ENCODE peak calls at places on chromosomes 3 and 15, in five cellular contexts. Y, V, U, I and H are unnamed samples.
A peak's percentile ranks its signal among the peaks of the same experiment; 100 is the strongest.

GRCh38 chr3:42764561-42765295 is 8.3 kb downstream of the CCDC13 start:
- DNase-seq in Y (no peak), V (no peak), U (no peak), I (no peak), H (no peak)

GRCh38 chr3:5465183-5465582 is 277.7 kb downstream of the EDEM1 start:
- DNase-seq in Y (no peak), V (no peak), U (no peak), I (no peak), H (no peak)

GRCh38 chr3:55341502-55342031 is 145.5 kb downstream of the WNT5A start:
- DNase-seq in Y (no peak), V (no peak), U (peak; percentile 57), I (no peak), H (peak; percentile 64)

GRCh38 chr3:414063-414462 is 217.5 kb downstream of the CHL1 start:
- DNase-seq in Y (no peak), V (no peak), U (peak; percentile 7), I (peak; percentile 27), H (no peak)

GRCh38 chr15:101305820-101306255 is 10.8 kb upstream of the SNRPA1 start:
- DNase-seq in Y (no peak), V (no peak), U (no peak), I (no peak), H (no peak)

GRCh38 chr3:24682141-24682547 is 187.5 kb upstream of the THRB start:
- DNase-seq in Y (no peak), V (no peak), U (peak; percentile 90), I (peak; percentile 35), H (peak; percentile 33)

GRCh38 chr3:155500429-155500828 is 206.9 kb upstream of the STRIT1 start:
- DNase-seq in Y (no peak), V (no peak), U (no peak), I (no peak), H (no peak)

GRCh38 chr3:88137836-88138235 is 11.9 kb upstream of the C3orf38 start:
- DNase-seq in Y (no peak), V (no peak), U (peak; percentile 24), I (peak; percentile 44), H (no peak)

GRCh38 chr3:194485876-194486539 is 794 bp downstream of the ATP13A3 start:
- DNase-seq in Y (peak; percentile 46), V (peak; percentile 33), U (peak; percentile 66), I (no peak), H (no peak)

GRCh38 chr3:160224811-160225180 is 426 bp upstream of the C3orf80 start:
- DNase-seq in Y (no peak), V (no peak), U (no peak), I (no peak), H (no peak)
- H3K27me3 ChIP-seq in Y (no peaks in the 10 kb centered on the region), V (peaks cover 56% of the 10 kb centered on the region), U (peaks cover 50% of the 10 kb centered on the region), I (peaks cover 23% of the 10 kb centered on the region), H (peaks cover 30% of the 10 kb centered on the region)

GRCh38 chr15:73078722-73079121 is 26.5 kb downstream of the NEO1 start:
- DNase-seq in Y (no peak), V (peak; percentile 45), U (peak; percentile 91), I (peak; percentile 80), H (peak; percentile 59)

GRCh38 chr15:73079570-73079969 is 27.3 kb downstream of the NEO1 start:
- DNase-seq in Y (no peak), V (no peak), U (no peak), I (no peak), H (no peak)

GRCh38 chr15:73081321-73081958 is 29.2 kb downstream of the NEO1 start:
- DNase-seq in Y (no peak), V (no peak), U (peak; percentile 73), I (peak; percentile 85), H (peak; percentile 30)

GRCh38 chr15:73075151-73075859 is 23.0 kb downstream of the NEO1 start:
- DNase-seq in Y (no peak), V (no peak), U (no peak), I (no peak), H (no peak)

DNA sequence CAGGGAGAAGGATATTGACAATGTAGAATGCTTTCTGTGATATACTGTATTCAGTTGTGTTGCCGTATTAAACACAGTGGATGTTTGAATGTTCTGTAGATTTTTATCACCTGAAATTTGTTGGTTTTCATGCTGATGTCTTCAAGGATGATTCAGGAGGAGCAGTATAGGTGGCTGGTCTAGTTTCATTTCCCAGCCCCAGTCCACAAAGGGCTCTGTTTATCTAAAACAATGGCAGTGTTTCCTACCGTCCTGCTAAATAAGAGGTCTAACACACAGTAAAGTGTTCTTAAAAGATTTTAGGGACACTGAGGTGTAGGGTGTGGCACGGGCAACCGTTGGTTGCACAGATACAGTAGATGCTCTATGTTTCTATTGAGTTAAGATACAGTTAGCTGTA is 26.0 kb downstream of the NEO1 start:
- DNase-seq in Y (no peak), V (no peak), U (no peak), I (no peak), H (no peak)
- H3K27ac ChIP-seq in Y (no peak overlapping the region), V (no peak overlapping the region), U (no peak overlapping the region), I (no peak overlapping the region), H (no peak overlapping the region)

GRCh38 chr15:75648156-75649000 is 666 bp downstream of the SNX33 start:
- DNase-seq in Y (peak; percentile 54), V (peak; percentile 48), U (peak; percentile 74), I (peak; percentile 53), H (no peak)
- H3K27me3 ChIP-seq in Y (no peaks in the 10 kb centered on the region), V (no peaks in the 10 kb centered on the region), U (no peaks in the 10 kb centered on the region), I (no peaks in the 10 kb centered on the region), H (no peaks in the 10 kb centered on the region)

GRCh38 chr3:125644036-125645025 is 49.0 kb upstream of the OSBPL11 start:
- DNase-seq in Y (peak; percentile 69), V (no peak), U (peak; percentile 45), I (peak; percentile 84), H (no peak)

GRCh38 chr3:125645613-125646012 is 50.3 kb upstream of the OSBPL11 start:
- DNase-seq in Y (no peak), V (no peak), U (no peak), I (no peak), H (no peak)

GRCh38 chr3:125647318-125648014 is 52.2 kb upstream of the OSBPL11 start:
- DNase-seq in Y (no peak), V (peak; percentile 61), U (no peak), I (no peak), H (no peak)

GRCh38 chr3:125641901-125642300 is 46.6 kb upstream of the OSBPL11 start:
- DNase-seq in Y (no peak), V (no peak), U (no peak), I (no peak), H (no peak)

GRCh38 chr3:125643127-125643526 is 47.8 kb upstream of the OSBPL11 start:
- DNase-seq in Y (no peak), V (no peak), U (no peak), I (no peak), H (no peak)
- H3K27ac ChIP-seq in Y (no peak overlapping the region), V (no peak overlapping the region), U (no peak overlapping the region), I (no peak overlapping the region), H (no peak overlapping the region)

GRCh38 chr3:147379651-147380050 is 26.7 kb downstream of the ZIC4 start:
- DNase-seq in Y (no peak), V (no peak), U (no peak), I (no peak), H (no peak)

GRCh38 chr3:147380271-147380995 is 25.9 kb downstream of the ZIC4 start:
- DNase-seq in Y (no peak), V (no peak), U (no peak), I (no peak), H (no peak)

GRCh38 chr3:147383617-147384016 is 22.7 kb downstream of the ZIC4 start:
- DNase-seq in Y (no peak), V (no peak), U (no peak), I (no peak), H (no peak)

GRCh38 chr3:147380996-147381376 is 25.4 kb downstream of the ZIC4 start:
- DNase-seq in Y (no peak), V (no peak), U (no peak), I (no peak), H (no peak)

DNA sequence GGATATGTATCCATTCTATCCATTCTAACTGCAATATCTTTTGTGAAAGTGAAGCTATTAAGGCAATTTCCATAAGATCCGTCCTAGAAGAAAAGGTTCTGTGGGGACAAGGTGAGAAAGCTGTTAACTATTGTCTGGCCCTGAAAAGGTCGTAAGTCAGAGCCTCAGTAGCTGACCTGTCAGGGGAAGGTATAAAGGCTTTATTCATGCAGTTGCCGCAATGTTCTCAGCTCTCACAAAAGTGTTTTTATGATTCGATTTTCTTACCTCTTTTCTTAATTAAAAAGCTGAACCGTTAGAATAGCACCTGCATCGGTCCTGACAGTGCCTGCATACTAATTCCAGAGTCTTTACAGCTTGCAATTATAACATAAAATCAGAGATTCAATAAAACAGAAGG is 24.7 kb downstream of the ZIC4 start:
- DNase-seq in Y (no peak), V (no peak), U (no peak), I (no peak), H (no peak)
- H3K27me3 ChIP-seq in Y (peaks cover 10% of the 10 kb centered on the region), V (peaks cover 97% of the 10 kb centered on the region), U (peaks cover 38% of the 10 kb centered on the region), I (peaks cover 65% of the 10 kb centered on the region), H (no peaks in the 10 kb centered on the region)

GRCh38 chr3:151315136-151315535 is 1.5 kb downstream of the GPR87 start:
- DNase-seq in Y (no peak), V (no peak), U (peak; percentile 82), I (peak; percentile 55), H (no peak)

GRCh38 chr3:151316267-151316991 is at the start of gene GPR87:
- DNase-seq in Y (no peak), V (no peak), U (no peak), I (peak; percentile 9), H (no peak)

GRCh38 chr3:151314593-151314992 is 2.0 kb downstream of the GPR87 start:
- DNase-seq in Y (no peak), V (no peak), U (no peak), I (no peak), H (no peak)

GRCh38 chr3:151314132-151314531 is 2.5 kb downstream of the GPR87 start:
- DNase-seq in Y (no peak), V (no peak), U (no peak), I (no peak), H (no peak)

GRCh38 chr3:151315846-151316245 is 774 bp downstream of the GPR87 start:
- DNase-seq in Y (no peak), V (no peak), U (no peak), I (peak; percentile 8), H (no peak)
- H3K27ac ChIP-seq in Y (no peak overlapping the region), V (no peak overlapping the region), U (no peak overlapping the region), I (no peak overlapping the region), H (no peak overlapping the region)